ENCODE peak calls at places on chromosomes 2 and 18, in six cellular contexts. Y is dorsolateral prefrontal cortex, Q is SK-N-SH, C is Karpas-422, O is K562, A is hepatocyte. S is an unnamed sample.
A peak's percentile ranks its signal among the peaks of the same experiment; 100 is the strongest.

GRCh38 chr18:70491734-70492348 is 203.0 kb downstream of the SOCS6 start:
- DNase-seq in Y (peak; percentile 70), Q (peak; percentile 55), C (peak; percentile 94), O (peak; percentile 47), A (peak; percentile 67), S (peak; percentile 59)

GRCh38 chr2:86396304-86396785 is 44.8 kb upstream of the KDM3A start:
- DNase-seq in Y (peak; percentile 17), Q (no peak), C (peak; percentile 69), O (peak; percentile 29), A (peak; percentile 34), S (peak; percentile 77)

GRCh38 chr2:216731465-216731864 is 36.1 kb upstream of the IGFBP5 start:
- DNase-seq in Y (no peak), Q (no peak), C (no peak), O (no peak), A (no peak), S (no peak)

GRCh38 chr2:203498161-203498560 is 36.9 kb downstream of the RAPH1 start:
- DNase-seq in Y (no peak), Q (no peak), C (no peak), O (peak; percentile 5), A (peak; percentile 35), S (no peak)

GRCh38 chr2:4420032-4420431 is 716.7 kb downstream of the DCDC2C start:
- DNase-seq in Y (no peak), Q (no peak), C (no peak), O (no peak), A (no peak), S (no peak)

GRCh38 chr2:37683926-37684780 is 12.7 kb upstream of the CDC42EP3 start:
- DNase-seq in Y (no peak), Q (no peak), C (no peak), O (no peak), A (no peak), S (no peak)

GRCh38 chr2:98737848-98738247 is 6.9 kb upstream of the MGAT4A start:
- DNase-seq in Y (no peak), Q (no peak), C (no peak), O (no peak), A (no peak), S (peak; percentile 96)

GRCh38 chr2:40242315-40242714 is 209.6 kb downstream of the SLC8A1 start:
- DNase-seq in Y (no peak), Q (no peak), C (no peak), O (no peak), A (no peak), S (no peak)

GRCh38 chr2:73611867-73612266 is 30.4 kb downstream of the NAT8 start:
- DNase-seq in Y (no peak), Q (no peak), C (no peak), O (no peak), A (no peak), S (no peak)

GRCh38 chr18:25228410-25228809 is 123.6 kb downstream of the ZNF521 start:
- DNase-seq in Y (no peak), Q (no peak), C (no peak), O (no peak), A (no peak), S (no peak)

GRCh38 chr2:241546771-241547498 is 11.6 kb upstream of the BOK start:
- DNase-seq in Y (no peak), Q (peak; percentile 52), C (no peak), O (no peak), A (peak; percentile 47), S (no peak)

GRCh38 chr2:95204396-95204795 is 2.9 kb upstream of the ZNF892 start:
- DNase-seq in Y (no peak), Q (no peak), C (no peak), O (no peak), A (no peak), S (no peak)

DNA sequence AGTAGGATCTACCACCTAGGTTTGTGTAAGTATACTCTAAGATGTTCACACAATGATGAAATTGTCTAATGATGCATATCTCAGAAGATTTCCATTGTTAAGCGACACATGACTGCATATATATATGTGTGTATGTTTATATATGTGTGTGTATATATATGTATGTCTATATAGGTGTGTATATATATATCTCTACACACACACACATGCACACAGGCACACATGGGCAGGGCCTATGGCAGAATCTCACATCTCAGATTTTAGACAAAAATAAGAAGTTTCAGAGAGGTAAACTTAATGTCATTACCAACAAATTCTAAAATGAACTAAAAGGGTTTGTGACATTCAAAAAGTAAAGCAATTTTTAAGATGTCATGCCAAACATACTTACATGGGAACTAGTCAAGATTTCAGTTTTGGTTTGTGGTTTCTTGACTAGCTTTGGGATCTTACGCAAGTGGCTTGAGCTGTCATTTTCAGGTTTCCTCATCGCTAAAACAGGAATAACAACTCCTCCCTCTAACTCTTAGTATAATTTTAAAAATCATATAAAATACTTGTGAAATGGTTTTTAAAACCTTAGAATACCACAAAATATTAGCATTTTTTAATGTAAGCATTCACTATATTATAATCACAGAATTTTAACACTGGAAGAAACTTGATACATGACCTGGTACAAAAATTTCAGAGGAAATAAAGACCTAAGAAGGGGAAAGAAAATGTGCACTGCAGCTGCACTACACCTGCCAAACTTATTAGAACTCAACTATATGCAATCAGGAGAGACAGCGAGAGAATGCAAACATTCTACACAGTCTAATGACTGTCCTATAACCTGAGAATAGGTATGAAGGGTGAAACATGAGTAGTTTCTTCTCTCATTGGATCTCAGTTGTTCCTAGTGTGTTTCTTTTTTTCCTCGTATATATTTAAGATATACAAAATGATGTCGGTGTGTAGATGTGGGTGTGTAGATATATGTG is 75.7 kb downstream of the TTC21B start:
- DNase-seq in Y (no peak), Q (no peak), C (no peak), O (no peak), A (no peak), S (no peak)
- H3K27ac ChIP-seq in Y (no peak overlapping the region), Q (no peak overlapping the region), C (no peak overlapping the region), O (no peak overlapping the region), A (no peak overlapping the region), S (no peak overlapping the region)

GRCh38 chr2:69959425-69959824 is 2.0 kb downstream of the ASPRV1 start:
- DNase-seq in Y (no peak), Q (no peak), C (no peak), O (no peak), A (no peak), S (no peak)

GRCh38 chr2:69964353-69964831 is 3.0 kb upstream of the ASPRV1 start:
- DNase-seq in Y (no peak), Q (no peak), C (no peak), O (no peak), A (peak; percentile 42), S (peak; percentile 39)

GRCh38 chr2:69962986-69963730 is 1.7 kb upstream of the ASPRV1 start:
- DNase-seq in Y (no peak), Q (no peak), C (no peak), O (no peak), A (no peak), S (no peak)

GRCh38 chr2:69960821-69961220 is 610 bp downstream of the ASPRV1 start:
- DNase-seq in Y (no peak), Q (no peak), C (no peak), O (no peak), A (no peak), S (no peak)

GRCh38 chr2:69961496-69961895 is at the start of gene ASPRV1:
- DNase-seq in Y (peak; percentile 78), Q (no peak), C (no peak), O (no peak), A (no peak), S (no peak)
- H3K4me3 ChIP-seq in Y (peak within 1 kb of the TSS; percentile 43), Q (no peak within 1 kb of the TSS), C (no peak within 1 kb of the TSS), O (no peak within 1 kb of the TSS), A (no peak within 1 kb of the TSS), S (no peak within 1 kb of the TSS)

GRCh38 chr2:42808301-42808700 is 15.9 kb upstream of the HAAO start:
- DNase-seq in Y (no peak), Q (no peak), C (no peak), O (no peak), A (no peak), S (no peak)
- H3K27ac ChIP-seq in Y (no peak overlapping the region), Q (no peak overlapping the region), C (no peak overlapping the region), O (no peak overlapping the region), A (no peak overlapping the region), S (no peak overlapping the region)

GRCh38 chr2:11133238-11133935 is 21.9 kb upstream of the SLC66A3 start:
- DNase-seq in Y (no peak), Q (no peak), C (no peak), O (no peak), A (no peak), S (no peak)

GRCh38 chr2:11131166-11131920 is 23.9 kb upstream of the SLC66A3 start:
- DNase-seq in Y (no peak), Q (no peak), C (no peak), O (no peak), A (no peak), S (no peak)

GRCh38 chr2:11132036-11132671 is 23.1 kb upstream of the SLC66A3 start:
- DNase-seq in Y (no peak), Q (no peak), C (no peak), O (no peak), A (no peak), S (no peak)

GRCh38 chr2:11134349-11134748 is 20.9 kb upstream of the SLC66A3 start:
- DNase-seq in Y (no peak), Q (no peak), C (no peak), O (no peak), A (no peak), S (no peak)

DNA sequence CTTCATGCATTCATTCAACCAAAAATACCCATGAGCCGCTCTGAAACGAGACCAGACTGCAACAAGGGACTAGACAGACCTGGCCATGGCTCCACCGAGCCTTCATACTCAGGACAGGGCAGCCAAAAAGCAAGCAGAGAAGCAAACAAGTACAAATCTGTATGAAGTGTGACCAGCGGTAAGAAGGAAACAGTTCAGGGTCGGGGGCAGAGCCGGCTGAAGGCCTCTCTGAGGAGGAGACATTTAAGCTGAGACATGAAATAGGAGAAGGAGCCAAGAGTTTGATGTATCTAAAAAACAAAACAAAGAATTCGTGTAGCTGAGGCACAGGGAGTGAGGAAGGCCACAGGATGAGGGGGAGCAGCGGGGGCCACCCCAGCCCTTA is 21.3 kb upstream of the SLC66A3 start:
- DNase-seq in Y (no peak), Q (no peak), C (no peak), O (no peak), A (no peak), S (no peak)
- H3K4me3 ChIP-seq in Y (peak overlapping the region; percentile 61), Q (no peak overlapping the region), C (no peak overlapping the region), O (no peak overlapping the region), A (no peak overlapping the region), S (no peak overlapping the region)

GRCh38 chr2:47868611-47869352 is 37.5 kb downstream of the FBXO11 start:
- DNase-seq in Y (no peak), Q (no peak), C (no peak), O (no peak), A (no peak), S (no peak)
- H3K27ac ChIP-seq in Y (no peak overlapping the region), Q (no peak overlapping the region), C (no peak overlapping the region), O (peak overlapping the region; percentile 2), A (no peak overlapping the region), S (peak overlapping the region; percentile 41)

GRCh38 chr2:10310489-10310888 is 7.8 kb downstream of the HPCAL1 start:
- DNase-seq in Y (no peak), Q (no peak), C (no peak), O (no peak), A (no peak), S (no peak)
- H3K4me3 ChIP-seq in Y (no peak overlapping the region), Q (no peak overlapping the region), C (no peak overlapping the region), O (no peak overlapping the region), A (no peak overlapping the region), S (no peak overlapping the region)

DNA sequence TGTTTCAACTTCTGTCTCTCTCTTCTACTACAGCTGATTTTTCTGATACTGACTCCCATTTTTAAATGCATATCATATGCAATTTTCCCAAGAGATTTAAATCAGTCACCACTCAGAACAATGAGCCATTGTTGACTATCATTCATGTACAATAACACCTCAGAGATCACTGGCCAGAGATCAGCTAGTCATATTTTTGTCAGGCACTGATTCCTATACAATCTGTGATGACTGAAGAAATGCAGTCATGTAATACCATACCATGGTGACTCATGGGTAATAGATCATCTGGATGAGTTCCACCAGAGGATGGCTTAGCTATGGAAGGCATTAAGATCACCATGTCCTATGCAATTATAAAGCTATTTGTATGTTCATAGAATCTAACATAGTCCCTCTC is 285.7 kb upstream of the DCC start:
- DNase-seq in Y (no peak), Q (no peak), C (no peak), O (no peak), A (no peak), S (no peak)
- H3K27ac ChIP-seq in Y (no peak overlapping the region), Q (no peak overlapping the region), C (no peak overlapping the region), O (no peak overlapping the region), A (no peak overlapping the region), S (no peak overlapping the region)